ENCODE peak calls at places on chromosome 10, in five cellular contexts. H is H9, Z is IMR-90, W is neuronal stem cell, U is trophoblast cell. B is an unnamed sample.

GRCh38 chr10:6204341-6205191 is 1.8 kb downstream of the PFKFB3 start:
- DNase-seq in H (peak; percentile 41), Z (peak; percentile 84), W (peak; percentile 45), U (no peak), B (no peak)

GRCh38 chr10:63628526-63629362 is 107.5 kb downstream of the REEP3 start:
- DNase-seq in H (peak; percentile 53), Z (no peak), W (peak; percentile 55), U (peak; percentile 19), B (no peak)

GRCh38 chr10:24731942-24732341 is 8.3 kb upstream of the ARHGAP21 start:
- DNase-seq in H (no peak), Z (no peak), W (no peak), U (peak; percentile 35), B (no peak)

GRCh38 chr10:70925377-70926214 is 37.2 kb upstream of the PCBD1 start:
- DNase-seq in H (peak; percentile 75), Z (no peak), W (peak; percentile 57), U (peak; percentile 50), B (peak; percentile 91)

GRCh38 chr10:61835069-61835908 is 66.2 kb upstream of the ARID5B start:
- DNase-seq in H (peak; percentile 46), Z (peak; percentile 78), W (no peak), U (peak; percentile 88), B (no peak)

GRCh38 chr10:1358860-1359598 is 302.8 kb downstream of the WDR37 start:
- DNase-seq in H (no peak), Z (no peak), W (no peak), U (peak; percentile 23), B (no peak)

GRCh38 chr10:91711885-91712284 is 79.0 kb upstream of the PPP1R3C start:
- DNase-seq in H (no peak), Z (no peak), W (no peak), U (no peak), B (no peak)

GRCh38 chr10:107104026-107104652 is 60.4 kb downstream of the SORCS1 start:
- DNase-seq in H (no peak), Z (no peak), W (no peak), U (no peak), B (no peak)

GRCh38 chr10:24681476-24682088 is 42.1 kb downstream of the ARHGAP21 start:
- DNase-seq in H (no peak), Z (no peak), W (no peak), U (no peak), B (no peak)

GRCh38 chr10:121696854-121697253 is 98.6 kb upstream of the FGFR2 start:
- DNase-seq in H (peak; percentile 74), Z (no peak), W (no peak), U (peak; percentile 72), B (peak; percentile 95)

GRCh38 chr10:98400482-98400881 is 14.5 kb downstream of the PYROXD2 start:
- DNase-seq in H (no peak), Z (peak; percentile 18), W (no peak), U (no peak), B (no peak)

GRCh38 chr10:32244421-32245207 is 102.3 kb downstream of the EPC1 start:
- DNase-seq in H (no peak), Z (no peak), W (no peak), U (peak; percentile 77), B (no peak)

GRCh38 chr10:76337641-76338040 is 906.2 kb downstream of the LRMDA start:
- DNase-seq in H (no peak), Z (peak; percentile 92), W (no peak), U (no peak), B (no peak)

GRCh38 chr10:77925795-77926565 is 575 bp downstream of the DLG5 start:
- DNase-seq in H (peak; percentile 68), Z (no peak), W (peak; percentile 30), U (peak; percentile 66), B (no peak)

GRCh38 chr10:124677291-124677690 is 66.9 kb downstream of the FAM53B start:
- DNase-seq in H (no peak), Z (no peak), W (no peak), U (no peak), B (no peak)

GRCh38 chr10:88800152-88801125 is 2.1 kb upstream of the LIPM start:
- DNase-seq in H (no peak), Z (peak; percentile 72), W (no peak), U (peak; percentile 87), B (no peak)

GRCh38 chr10:15817407-15818046 is 42.8 kb downstream of the MINDY3 start:
- DNase-seq in H (no peak), Z (peak; percentile 5), W (no peak), U (peak; percentile 67), B (no peak)

GRCh38 chr10:132404911-132405462 is 8.0 kb downstream of the PWWP2B start:
- DNase-seq in H (peak; percentile 84), Z (no peak), W (no peak), U (peak; percentile 82), B (peak; percentile 84)

GRCh38 chr10:63337455-63338251 is 128.1 kb downstream of the JMJD1C start:
- DNase-seq in H (no peak), Z (peak; percentile 11), W (no peak), U (no peak), B (no peak)

GRCh38 chr10:71802715-71803488 is 29.6 kb upstream of the VSIR start:
- DNase-seq in H (no peak), Z (no peak), W (no peak), U (no peak), B (no peak)

GRCh38 chr10:34290412-34291082 is 524.5 kb downstream of the PARD3 start:
- DNase-seq in H (no peak), Z (peak; percentile 87), W (no peak), U (peak; percentile 97), B (no peak)

GRCh38 chr10:7432884-7433726 is 22.3 kb upstream of the SFMBT2 start:
- DNase-seq in H (no peak), Z (no peak), W (no peak), U (no peak), B (no peak)

GRCh38 chr10:43255644-43256431 is 11.0 kb downstream of the RASGEF1A start:
- DNase-seq in H (peak; percentile 75), Z (no peak), W (no peak), U (peak; percentile 21), B (peak; percentile 75)

GRCh38 chr10:6138456-6138855 is 49.6 kb downstream of the RBM17 start:
- DNase-seq in H (no peak), Z (no peak), W (no peak), U (no peak), B (no peak)

GRCh38 chr10:90849956-90850749 is 7.7 kb downstream of the HTR7 start:
- DNase-seq in H (no peak), Z (peak; percentile 18), W (no peak), U (no peak), B (no peak)

GRCh38 chr10:19819419-19820033 is 3.3 kb downstream of the PLXDC2 start:
- DNase-seq in H (no peak), Z (peak; percentile 43), W (peak; percentile 31), U (peak; percentile 88), B (no peak)

GRCh38 chr10:116169782-116170181 is 103.2 kb downstream of the GFRA1 start:
- DNase-seq in H (no peak), Z (no peak), W (no peak), U (no peak), B (no peak)

GRCh38 chr10:22042557-22043326 is 39.2 kb upstream of the DNAJC1 start:
- DNase-seq in H (peak; percentile 54), Z (no peak), W (peak; percentile 9), U (no peak), B (no peak)
- H3K14ac ChIP-seq in H (no peak overlapping the region), Z (no peak overlapping the region), W (no peak overlapping the region), U (no peak overlapping the region), B (no peak overlapping the region)

GRCh38 chr10:35335133-35335532 is 1.2 kb upstream of the CCNY start:
- DNase-seq in H (no peak), Z (peak; percentile 35), W (no peak), U (peak; percentile 76), B (no peak)

GRCh38 chr10:35335718-35336083 is 608 bp upstream of the CCNY start:
- DNase-seq in H (peak; percentile 35), Z (no peak), W (no peak), U (no peak), B (no peak)

GRCh38 chr10:35339946-35340345 is 3.6 kb downstream of the CCNY start:
- DNase-seq in H (no peak), Z (peak; percentile 39), W (no peak), U (peak; percentile 12), B (no peak)

GRCh38 chr10:35336084-35336831 is at the start of gene CCNY:
- DNase-seq in H (peak; percentile 65), Z (peak; percentile 56), W (peak; percentile 62), U (peak; percentile 76), B (peak; percentile 77)

GRCh38 chr10:35336921-35337741 is 822 bp downstream of the CCNY start:
- DNase-seq in H (peak; percentile 39), Z (no peak), W (peak; percentile 37), U (peak; percentile 42), B (peak; percentile 73)
- H3K14ac ChIP-seq in H (peak overlapping the region; percentile 89), Z (peak overlapping the region; percentile 10), W (no peak overlapping the region), U (peak overlapping the region; percentile 50), B (no peak overlapping the region)

DNA sequence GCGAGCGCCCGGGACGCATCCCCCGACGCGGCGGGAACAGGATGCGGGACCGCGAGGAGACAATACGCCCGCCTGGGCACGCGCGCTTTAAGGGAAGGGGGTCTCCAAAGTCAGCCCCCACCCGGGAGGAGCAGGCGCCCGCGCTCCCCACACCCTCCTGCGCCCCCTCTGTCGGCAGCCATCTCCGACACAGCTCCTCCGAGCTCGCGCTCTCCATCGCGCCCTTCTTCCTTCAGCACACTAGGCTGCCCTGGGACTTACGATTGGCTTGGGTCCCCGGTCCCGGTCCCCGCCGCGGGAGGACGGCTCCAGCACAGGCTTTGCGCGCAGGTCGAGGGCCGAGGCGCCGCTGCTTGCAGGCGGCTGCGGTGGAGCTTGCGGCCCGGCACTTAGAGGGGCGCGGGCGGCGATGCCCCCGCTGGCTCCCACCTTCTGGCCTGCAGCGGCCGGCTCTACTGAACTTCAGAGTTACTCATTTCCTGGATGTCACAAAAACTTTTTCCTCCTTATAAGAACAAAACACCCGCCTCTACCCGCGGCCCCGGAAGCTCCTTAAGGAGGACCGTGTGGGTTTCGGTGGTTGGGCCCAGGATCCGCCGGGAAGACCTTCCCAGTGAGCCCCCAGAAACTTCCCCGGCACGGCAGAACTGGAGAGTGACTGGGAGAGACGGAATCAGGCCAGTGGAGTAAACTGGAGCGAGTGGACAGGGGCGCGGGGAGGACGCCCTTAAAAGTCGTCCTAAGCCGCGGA is at the start of gene ITPRIP:
- DNase-seq in H (peak; percentile 68), Z (peak; percentile 87), W (peak; percentile 73), U (peak; percentile 73), B (peak; percentile 82)
- H3K14ac ChIP-seq in H (peak within 1 kb of the TSS; percentile 99), Z (peak within 1 kb of the TSS; percentile 100), W (peak within 1 kb of the TSS; percentile 12), U (peak within 1 kb of the TSS; percentile 98), B (no peak within 1 kb of the TSS)

GRCh38 chr10:119116326-119116951 is 12.5 kb downstream of the DENND10 start:
- DNase-seq in H (no peak), Z (no peak), W (no peak), U (peak; percentile 65), B (no peak)
- H3K14ac ChIP-seq in H (no peak overlapping the region), Z (peak overlapping the region; percentile 28), W (no peak overlapping the region), U (no peak overlapping the region), B (no peak overlapping the region)

B was measured in H1.